ENCODE peak calls at places on chromosomes 6 and 20, in six cellular contexts. One of them, this sample, is unnamed.

GRCh38 chr6:116779569-116780164 is 14.1 kb upstream of the FAM162B start:
- DNase-seq in activated gamma-delta T cell: no peak
- DNase-seq in ecto neural progenitor cell: no peak
- DNase-seq in AG10803: peak
- DNase-seq in choroid plexus epithelial cell: peak
- DNase-seq in head of caudate nucleus: no peak
- DNase-seq in this sample: no peak

GRCh38 chr20:19932170-19932667 is 84.9 kb upstream of the NAA20 start:
- DNase-seq in activated gamma-delta T cell: no peak
- DNase-seq in ecto neural progenitor cell: no peak
- DNase-seq in AG10803: peak
- DNase-seq in choroid plexus epithelial cell: peak
- DNase-seq in head of caudate nucleus: no peak
- DNase-seq in this sample: no peak

GRCh38 chr6:56752009-56752408 is 109.3 kb upstream of the DST start:
- DNase-seq in activated gamma-delta T cell: no peak
- DNase-seq in ecto neural progenitor cell: no peak
- DNase-seq in AG10803: peak
- DNase-seq in choroid plexus epithelial cell: peak
- DNase-seq in head of caudate nucleus: peak
- DNase-seq in this sample: no peak

GRCh38 chr20:63947638-63948456 is 8.4 kb downstream of the UCKL1 start:
- DNase-seq in activated gamma-delta T cell: no peak
- DNase-seq in ecto neural progenitor cell: no peak
- DNase-seq in AG10803: no peak
- DNase-seq in choroid plexus epithelial cell: no peak
- DNase-seq in head of caudate nucleus: peak
- DNase-seq in this sample: no peak

GRCh38 chr6:13287104-13287503 is 41.2 kb downstream of the TBC1D7 start:
- DNase-seq in activated gamma-delta T cell: no peak
- DNase-seq in ecto neural progenitor cell: no peak
- DNase-seq in AG10803: no peak
- DNase-seq in choroid plexus epithelial cell: no peak
- DNase-seq in head of caudate nucleus: peak
- DNase-seq in this sample: no peak

GRCh38 chr20:32485126-32485769 is 99.9 kb downstream of the NOL4L start:
- DNase-seq in activated gamma-delta T cell: no peak
- DNase-seq in ecto neural progenitor cell: peak
- DNase-seq in AG10803: peak
- DNase-seq in choroid plexus epithelial cell: peak
- DNase-seq in head of caudate nucleus: peak
- DNase-seq in this sample: peak

GRCh38 chr6:10695086-10695657 is 400 bp downstream of the PAK1IP1 start:
- DNase-seq in activated gamma-delta T cell: no peak
- DNase-seq in ecto neural progenitor cell: no peak
- DNase-seq in AG10803: no peak
- DNase-seq in choroid plexus epithelial cell: peak
- DNase-seq in head of caudate nucleus: no peak
- DNase-seq in this sample: no peak

GRCh38 chr6:139872635-139873034 is 498.2 kb upstream of the CITED2 start:
- DNase-seq in activated gamma-delta T cell: no peak
- DNase-seq in ecto neural progenitor cell: no peak
- DNase-seq in AG10803: no peak
- DNase-seq in choroid plexus epithelial cell: no peak
- DNase-seq in head of caudate nucleus: no peak
- DNase-seq in this sample: no peak

GRCh38 chr6:30837870-30838269 is 46.4 kb upstream of the DDR1 start:
- DNase-seq in activated gamma-delta T cell: no peak
- DNase-seq in ecto neural progenitor cell: no peak
- DNase-seq in AG10803: no peak
- DNase-seq in choroid plexus epithelial cell: no peak
- DNase-seq in head of caudate nucleus: no peak
- DNase-seq in this sample: no peak

GRCh38 chr6:106159531-106159940 is 73.4 kb downstream of the PRDM1 start:
- DNase-seq in activated gamma-delta T cell: no peak
- DNase-seq in ecto neural progenitor cell: no peak
- DNase-seq in AG10803: peak
- DNase-seq in choroid plexus epithelial cell: peak
- DNase-seq in head of caudate nucleus: peak
- DNase-seq in this sample: peak

This sample was measured in keratinocyte.